ENCODE peak calls at places on chromosome 6, in ten cellular contexts. One of them, this sample, is unnamed. For H3K36me3, the result is how much of the 10 kb centered on the place peaks cover.

GRCh38 chr6:117328005-117328389 is 62.6 kb downstream of the VGLL2 start:
- DNase-seq in mammary epithelial cell: no peak
- DNase-seq in Panc1: no peak
- DNase-seq in CD8-positive, alpha-beta T cell: no peak
- DNase-seq in IMR-90: no peak
- DNase-seq in adrenal gland: no peak
- DNase-seq in cardiac muscle cell: no peak
- DNase-seq in right atrium auricular region: no peak
- DNase-seq in neural progenitor cell: no peak
- DNase-seq in ovary: no peak
- DNase-seq in this sample: no peak

GRCh38 chr6:166619912-166620311 is 7.1 kb downstream of the RPS6KA2 start:
- DNase-seq in mammary epithelial cell: peak
- DNase-seq in Panc1: no peak
- DNase-seq in CD8-positive, alpha-beta T cell: no peak
- DNase-seq in IMR-90: peak
- DNase-seq in adrenal gland: no peak
- DNase-seq in cardiac muscle cell: no peak
- DNase-seq in right atrium auricular region: peak
- DNase-seq in neural progenitor cell: no peak
- DNase-seq in ovary: no peak
- DNase-seq in this sample: peak

GRCh38 chr6:89251976-89252375 is 34.8 kb upstream of the GABRR1 start:
- DNase-seq in mammary epithelial cell: no peak
- DNase-seq in Panc1: no peak
- DNase-seq in CD8-positive, alpha-beta T cell: no peak
- DNase-seq in IMR-90: no peak
- DNase-seq in adrenal gland: no peak
- DNase-seq in cardiac muscle cell: no peak
- DNase-seq in right atrium auricular region: no peak
- DNase-seq in neural progenitor cell: no peak
- DNase-seq in ovary: no peak
- DNase-seq in this sample: no peak

GRCh38 chr6:154218336-154218735 is 138.3 kb downstream of the IPCEF1 start:
- DNase-seq in mammary epithelial cell: no peak
- DNase-seq in Panc1: no peak
- DNase-seq in CD8-positive, alpha-beta T cell: no peak
- DNase-seq in IMR-90: no peak
- DNase-seq in adrenal gland: no peak
- DNase-seq in cardiac muscle cell: no peak
- DNase-seq in right atrium auricular region: no peak
- DNase-seq in neural progenitor cell: no peak
- DNase-seq in ovary: no peak
- DNase-seq in this sample: no peak

GRCh38 chr6:125082931-125083683 is 70.5 kb upstream of the TPD52L1 start:
- DNase-seq in mammary epithelial cell: peak
- DNase-seq in Panc1: no peak
- DNase-seq in CD8-positive, alpha-beta T cell: no peak
- DNase-seq in IMR-90: no peak
- DNase-seq in adrenal gland: no peak
- DNase-seq in cardiac muscle cell: no peak
- DNase-seq in right atrium auricular region: no peak
- DNase-seq in neural progenitor cell: no peak
- DNase-seq in ovary: no peak
- DNase-seq in this sample: no peak

GRCh38 chr6:70108230-70108629 is 194.7 kb downstream of the COL9A1 start:
- DNase-seq in mammary epithelial cell: peak
- DNase-seq in Panc1: peak
- DNase-seq in CD8-positive, alpha-beta T cell: no peak
- DNase-seq in IMR-90: peak
- DNase-seq in adrenal gland: no peak
- DNase-seq in cardiac muscle cell: peak
- DNase-seq in right atrium auricular region: no peak
- DNase-seq in neural progenitor cell: peak
- DNase-seq in ovary: no peak
- DNase-seq in this sample: no peak

GRCh38 chr6:142302427-142303190 is 802 bp downstream of the ADGRG6 start:
- DNase-seq in mammary epithelial cell: peak
- DNase-seq in Panc1: no peak
- DNase-seq in CD8-positive, alpha-beta T cell: no peak
- DNase-seq in IMR-90: peak
- DNase-seq in adrenal gland: no peak
- DNase-seq in cardiac muscle cell: no peak
- DNase-seq in right atrium auricular region: no peak
- DNase-seq in neural progenitor cell: no peak
- DNase-seq in ovary: no peak
- DNase-seq in this sample: no peak

GRCh38 chr6:91155129-91155528 is 568.3 kb upstream of the MAP3K7 start:
- DNase-seq in mammary epithelial cell: no peak
- DNase-seq in Panc1: no peak
- DNase-seq in CD8-positive, alpha-beta T cell: no peak
- DNase-seq in IMR-90: no peak
- DNase-seq in adrenal gland: no peak
- DNase-seq in cardiac muscle cell: no peak
- DNase-seq in right atrium auricular region: no peak
- DNase-seq in neural progenitor cell: no peak
- DNase-seq in ovary: no peak
- DNase-seq in this sample: no peak

GRCh38 chr6:105326838-105327745 is 75.8 kb downstream of the PREP start:
- DNase-seq in mammary epithelial cell: peak
- DNase-seq in Panc1: peak
- DNase-seq in CD8-positive, alpha-beta T cell: no peak
- DNase-seq in IMR-90: peak
- DNase-seq in adrenal gland: peak
- DNase-seq in cardiac muscle cell: no peak
- DNase-seq in right atrium auricular region: no peak
- DNase-seq in neural progenitor cell: no peak
- DNase-seq in ovary: no peak
- DNase-seq in this sample: peak

GRCh38 chr6:4466769-4467480 is 309.3 kb upstream of the CDYL start:
- DNase-seq in mammary epithelial cell: no peak
- DNase-seq in Panc1: no peak
- DNase-seq in CD8-positive, alpha-beta T cell: no peak
- DNase-seq in IMR-90: no peak
- DNase-seq in adrenal gland: no peak
- DNase-seq in cardiac muscle cell: no peak
- DNase-seq in right atrium auricular region: no peak
- DNase-seq in neural progenitor cell: peak
- DNase-seq in ovary: no peak
- DNase-seq in this sample: no peak

GRCh38 chr6:169723991-169724553 is at the start of gene PHF10:
- DNase-seq in mammary epithelial cell: no peak
- DNase-seq in Panc1: no peak
- DNase-seq in CD8-positive, alpha-beta T cell: peak
- DNase-seq in IMR-90: no peak
- DNase-seq in adrenal gland: peak
- DNase-seq in cardiac muscle cell: peak
- DNase-seq in right atrium auricular region: no peak
- DNase-seq in neural progenitor cell: peak
- DNase-seq in ovary: no peak
- DNase-seq in this sample: no peak

GRCh38 chr6:9984607-9985006 is 430.3 kb downstream of the TFAP2A start:
- DNase-seq in mammary epithelial cell: no peak
- DNase-seq in Panc1: no peak
- DNase-seq in CD8-positive, alpha-beta T cell: no peak
- DNase-seq in IMR-90: no peak
- DNase-seq in adrenal gland: no peak
- DNase-seq in cardiac muscle cell: no peak
- DNase-seq in right atrium auricular region: no peak
- DNase-seq in neural progenitor cell: no peak
- DNase-seq in ovary: no peak
- DNase-seq in this sample: no peak

GRCh38 chr6:45687570-45687969 is 309.8 kb upstream of the SUPT3H start:
- DNase-seq in mammary epithelial cell: no peak
- DNase-seq in Panc1: no peak
- DNase-seq in CD8-positive, alpha-beta T cell: no peak
- DNase-seq in IMR-90: no peak
- DNase-seq in adrenal gland: no peak
- DNase-seq in cardiac muscle cell: no peak
- DNase-seq in right atrium auricular region: no peak
- DNase-seq in neural progenitor cell: no peak
- DNase-seq in ovary: no peak
- DNase-seq in this sample: peak

GRCh38 chr6:109610555-109610954 is 80.4 kb downstream of the AK9 start:
- DNase-seq in mammary epithelial cell: no peak
- DNase-seq in Panc1: no peak
- DNase-seq in CD8-positive, alpha-beta T cell: no peak
- DNase-seq in IMR-90: no peak
- DNase-seq in adrenal gland: no peak
- DNase-seq in cardiac muscle cell: no peak
- DNase-seq in right atrium auricular region: no peak
- DNase-seq in neural progenitor cell: no peak
- DNase-seq in ovary: no peak
- DNase-seq in this sample: no peak

GRCh38 chr6:163625265-163625664 is 210.7 kb downstream of the QKI start:
- DNase-seq in mammary epithelial cell: no peak
- DNase-seq in Panc1: no peak
- DNase-seq in CD8-positive, alpha-beta T cell: no peak
- DNase-seq in IMR-90: no peak
- DNase-seq in adrenal gland: no peak
- DNase-seq in cardiac muscle cell: no peak
- DNase-seq in right atrium auricular region: no peak
- DNase-seq in neural progenitor cell: no peak
- DNase-seq in ovary: no peak
- DNase-seq in this sample: no peak

GRCh38 chr6:90319044-90319443 is 22.4 kb upstream of the BACH2 start:
- DNase-seq in mammary epithelial cell: no peak
- DNase-seq in Panc1: no peak
- DNase-seq in CD8-positive, alpha-beta T cell: no peak
- DNase-seq in IMR-90: peak
- DNase-seq in adrenal gland: no peak
- DNase-seq in cardiac muscle cell: no peak
- DNase-seq in right atrium auricular region: no peak
- DNase-seq in neural progenitor cell: no peak
- DNase-seq in ovary: no peak
- DNase-seq in this sample: no peak

GRCh38 chr6:37317312-37318038 is 36.3 kb upstream of the RNF8 start:
- DNase-seq in mammary epithelial cell: no peak
- DNase-seq in Panc1: no peak
- DNase-seq in CD8-positive, alpha-beta T cell: no peak
- DNase-seq in IMR-90: no peak
- DNase-seq in adrenal gland: no peak
- DNase-seq in cardiac muscle cell: no peak
- DNase-seq in right atrium auricular region: no peak
- DNase-seq in neural progenitor cell: no peak
- DNase-seq in ovary: no peak
- DNase-seq in this sample: no peak
- H3K36me3 ChIP-seq in mammary epithelial cell: under half
- H3K36me3 ChIP-seq in Panc1: under half
- H3K36me3 ChIP-seq in CD8-positive, alpha-beta T cell: under half
- H3K36me3 ChIP-seq in IMR-90: half or more
- H3K36me3 ChIP-seq in adrenal gland: half or more
- H3K36me3 ChIP-seq in cardiac muscle cell: under half
- H3K36me3 ChIP-seq in right atrium auricular region: half or more
- H3K36me3 ChIP-seq in neural progenitor cell: under half
- H3K36me3 ChIP-seq in ovary: under half
- H3K36me3 ChIP-seq in this sample: under half

GRCh38 chr6:48476257-48476656 is 365.3 kb upstream of the PTCHD4 start:
- DNase-seq in mammary epithelial cell: peak
- DNase-seq in Panc1: no peak
- DNase-seq in CD8-positive, alpha-beta T cell: no peak
- DNase-seq in IMR-90: peak
- DNase-seq in adrenal gland: no peak
- DNase-seq in cardiac muscle cell: peak
- DNase-seq in right atrium auricular region: no peak
- DNase-seq in neural progenitor cell: peak
- DNase-seq in ovary: no peak
- DNase-seq in this sample: peak
- TF ChIP-seq CTCF in mammary epithelial cell: peak
- TF ChIP-seq CTCF in Panc1: no peak
- TF ChIP-seq CTCF in CD8-positive, alpha-beta T cell: no peak
- TF ChIP-seq CTCF in IMR-90: peak
- TF ChIP-seq CTCF in adrenal gland: no peak
- TF ChIP-seq CTCF in cardiac muscle cell: peak
- TF ChIP-seq CTCF in right atrium auricular region: no peak
- TF ChIP-seq CTCF in neural progenitor cell: peak
- TF ChIP-seq CTCF in ovary: no peak
- TF ChIP-seq CTCF in this sample: peak

DNA sequence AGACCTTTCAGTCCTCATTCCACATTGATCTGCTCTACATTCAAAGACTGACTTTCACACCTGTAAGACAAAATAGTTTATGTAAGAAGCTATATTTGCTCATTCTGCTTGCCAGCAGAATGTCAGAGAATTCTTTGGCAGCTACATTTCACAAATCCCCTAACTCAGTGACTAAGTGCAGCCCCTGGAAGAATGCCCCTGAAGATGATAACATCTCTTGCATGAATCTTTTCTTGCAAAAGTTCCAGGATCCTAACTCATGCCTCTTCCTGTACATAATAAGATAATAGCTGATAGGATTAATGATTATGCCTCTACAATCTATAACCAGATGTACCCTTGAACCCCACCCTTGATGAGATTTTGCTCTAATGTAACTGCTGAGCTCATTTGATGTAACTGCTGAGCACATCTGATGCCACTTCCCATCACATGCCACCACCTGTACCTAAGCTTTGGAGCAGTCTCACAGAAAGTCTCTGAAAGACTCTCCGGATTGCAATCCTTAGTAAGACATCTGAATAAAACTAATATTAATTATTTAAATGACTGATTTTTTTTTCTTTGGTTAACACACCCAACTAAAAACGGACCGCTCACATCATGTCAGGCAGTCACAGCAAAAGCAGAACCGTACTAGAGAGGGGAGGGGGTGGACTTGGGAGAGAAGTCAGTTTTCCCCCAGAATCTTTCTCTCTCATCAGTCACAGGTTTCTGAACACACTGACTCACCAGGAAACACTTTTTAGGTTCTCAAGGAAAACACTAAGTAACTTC is 684 bp upstream of the DNAH8 start:
- DNase-seq in mammary epithelial cell: no peak
- DNase-seq in Panc1: no peak
- DNase-seq in CD8-positive, alpha-beta T cell: no peak
- DNase-seq in IMR-90: no peak
- DNase-seq in adrenal gland: no peak
- DNase-seq in cardiac muscle cell: no peak
- DNase-seq in right atrium auricular region: no peak
- DNase-seq in neural progenitor cell: no peak
- DNase-seq in ovary: no peak
- DNase-seq in this sample: no peak
- H3K4me3 ChIP-seq in mammary epithelial cell: no peak
- H3K4me3 ChIP-seq in Panc1: no peak
- H3K4me3 ChIP-seq in CD8-positive, alpha-beta T cell: peak
- H3K4me3 ChIP-seq in IMR-90: no peak
- H3K4me3 ChIP-seq in adrenal gland: no peak
- H3K4me3 ChIP-seq in cardiac muscle cell: peak
- H3K4me3 ChIP-seq in right atrium auricular region: no peak
- H3K4me3 ChIP-seq in neural progenitor cell: no peak
- H3K4me3 ChIP-seq in ovary: no peak
- H3K4me3 ChIP-seq in this sample: peak

DNA sequence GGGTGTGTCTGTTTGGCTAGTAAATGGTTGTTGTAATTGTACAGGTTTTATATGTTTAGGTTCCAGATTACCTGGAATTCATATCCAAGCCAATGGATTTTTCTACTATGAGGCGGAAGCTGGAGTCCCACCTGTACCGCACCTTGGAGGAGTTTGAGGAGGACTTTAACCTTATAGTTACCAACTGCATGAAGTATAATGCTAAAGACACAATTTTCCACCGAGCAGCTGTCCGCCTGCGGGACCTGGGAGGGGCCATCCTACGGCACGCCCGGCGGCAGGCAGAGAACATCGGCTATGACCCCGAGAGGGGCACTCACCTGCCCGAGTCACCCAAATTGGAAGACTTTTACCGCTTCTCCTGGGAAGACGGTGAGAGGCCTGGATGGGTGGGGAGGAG is 13.6 kb downstream of the BRPF3 start:
- DNase-seq in mammary epithelial cell: no peak
- DNase-seq in Panc1: no peak
- DNase-seq in CD8-positive, alpha-beta T cell: no peak
- DNase-seq in IMR-90: no peak
- DNase-seq in adrenal gland: no peak
- DNase-seq in cardiac muscle cell: no peak
- DNase-seq in right atrium auricular region: no peak
- DNase-seq in neural progenitor cell: no peak
- DNase-seq in ovary: no peak
- DNase-seq in this sample: no peak
- H3K36me3 ChIP-seq in mammary epithelial cell: under half
- H3K36me3 ChIP-seq in Panc1: under half
- H3K36me3 ChIP-seq in CD8-positive, alpha-beta T cell: under half
- H3K36me3 ChIP-seq in IMR-90: half or more
- H3K36me3 ChIP-seq in adrenal gland: half or more
- H3K36me3 ChIP-seq in cardiac muscle cell: half or more
- H3K36me3 ChIP-seq in right atrium auricular region: half or more
- H3K36me3 ChIP-seq in neural progenitor cell: under half
- H3K36me3 ChIP-seq in ovary: under half
- H3K36me3 ChIP-seq in this sample: under half